ENCODE peak calls at places on chromosomes 5 and 9, in seven cellular contexts. One of them, this sample, is unnamed.

GRCh38 chr9:18427691-18428090 is 46.3 kb upstream of the ADAMTSL1 start:
- DNase-seq in CD8-positive, alpha-beta T cell: no peak
- DNase-seq in GM12865: no peak
- DNase-seq in aorta: no peak
- DNase-seq in NT2/D1: no peak
- DNase-seq in choroid plexus epithelial cell: no peak
- DNase-seq in GM23338: no peak
- DNase-seq in this sample: no peak

GRCh38 chr5:13843181-13843846 is 101.2 kb downstream of the DNAH5 start:
- DNase-seq in CD8-positive, alpha-beta T cell: no peak
- DNase-seq in GM12865: no peak
- DNase-seq in aorta: no peak
- DNase-seq in NT2/D1: no peak
- DNase-seq in choroid plexus epithelial cell: no peak
- DNase-seq in GM23338: peak; percentile 64
- DNase-seq in this sample: no peak

GRCh38 chr9:133125706-133126696 is 5.0 kb upstream of the RALGDS start:
- DNase-seq in CD8-positive, alpha-beta T cell: peak; percentile 44
- DNase-seq in GM12865: peak; percentile 88
- DNase-seq in aorta: no peak
- DNase-seq in NT2/D1: no peak
- DNase-seq in choroid plexus epithelial cell: peak; percentile 76
- DNase-seq in GM23338: no peak
- DNase-seq in this sample: no peak

GRCh38 chr9:109506097-109506712 is 8.1 kb upstream of the PTPN3 start:
- DNase-seq in CD8-positive, alpha-beta T cell: no peak
- DNase-seq in GM12865: no peak
- DNase-seq in aorta: no peak
- DNase-seq in NT2/D1: no peak
- DNase-seq in choroid plexus epithelial cell: peak; percentile 32
- DNase-seq in GM23338: no peak
- DNase-seq in this sample: no peak

GRCh38 chr9:77305622-77306365 is 128.5 kb downstream of the VPS13A start:
- DNase-seq in CD8-positive, alpha-beta T cell: no peak
- DNase-seq in GM12865: no peak
- DNase-seq in aorta: no peak
- DNase-seq in NT2/D1: no peak
- DNase-seq in choroid plexus epithelial cell: peak; percentile 60
- DNase-seq in GM23338: no peak
- DNase-seq in this sample: peak; percentile 16

GRCh38 chr9:128072144-128073021 is 4.4 kb downstream of the SLC25A25 start:
- DNase-seq in CD8-positive, alpha-beta T cell: peak; percentile 50
- DNase-seq in GM12865: peak; percentile 82
- DNase-seq in aorta: peak; percentile 88
- DNase-seq in NT2/D1: no peak
- DNase-seq in choroid plexus epithelial cell: peak; percentile 80
- DNase-seq in GM23338: no peak
- DNase-seq in this sample: peak; percentile 55

GRCh38 chr9:114908104-114908621 is 22.2 kb downstream of the TNFSF8 start:
- DNase-seq in CD8-positive, alpha-beta T cell: no peak
- DNase-seq in GM12865: peak; percentile 38
- DNase-seq in aorta: no peak
- DNase-seq in NT2/D1: peak; percentile 79
- DNase-seq in choroid plexus epithelial cell: no peak
- DNase-seq in GM23338: no peak
- DNase-seq in this sample: no peak

GRCh38 chr5:87770601-87771121 is 357.9 kb upstream of the CCNH start:
- DNase-seq in CD8-positive, alpha-beta T cell: no peak
- DNase-seq in GM12865: no peak
- DNase-seq in aorta: peak; percentile 47
- DNase-seq in NT2/D1: no peak
- DNase-seq in choroid plexus epithelial cell: no peak
- DNase-seq in GM23338: peak; percentile 78
- DNase-seq in this sample: no peak

GRCh38 chr5:15703901-15704300 is 203.9 kb downstream of the FBXL7 start:
- DNase-seq in CD8-positive, alpha-beta T cell: no peak
- DNase-seq in GM12865: no peak
- DNase-seq in aorta: no peak
- DNase-seq in NT2/D1: no peak
- DNase-seq in choroid plexus epithelial cell: no peak
- DNase-seq in GM23338: no peak
- DNase-seq in this sample: no peak

GRCh38 chr9:20477940-20478620 is 144.2 kb downstream of the MLLT3 start:
- DNase-seq in CD8-positive, alpha-beta T cell: no peak
- DNase-seq in GM12865: peak; percentile 37
- DNase-seq in aorta: no peak
- DNase-seq in NT2/D1: no peak
- DNase-seq in choroid plexus epithelial cell: peak; percentile 16
- DNase-seq in GM23338: peak; percentile 34
- DNase-seq in this sample: peak; percentile 26

GRCh38 chr5:87393331-87393730 is 19.4 kb downstream of the CCNH start:
- DNase-seq in CD8-positive, alpha-beta T cell: no peak
- DNase-seq in GM12865: no peak
- DNase-seq in aorta: no peak
- DNase-seq in NT2/D1: no peak
- DNase-seq in choroid plexus epithelial cell: peak; percentile 91
- DNase-seq in GM23338: no peak
- DNase-seq in this sample: peak; percentile 43

GRCh38 chr9:79382044-79382443 is 189.7 kb upstream of the TLE4 start:
- DNase-seq in CD8-positive, alpha-beta T cell: no peak
- DNase-seq in GM12865: no peak
- DNase-seq in aorta: no peak
- DNase-seq in NT2/D1: no peak
- DNase-seq in choroid plexus epithelial cell: no peak
- DNase-seq in GM23338: no peak
- DNase-seq in this sample: no peak

GRCh38 chr9:89372979-89373378 is 54.7 kb downstream of the SECISBP2 start:
- DNase-seq in CD8-positive, alpha-beta T cell: no peak
- DNase-seq in GM12865: no peak
- DNase-seq in aorta: no peak
- DNase-seq in NT2/D1: no peak
- DNase-seq in choroid plexus epithelial cell: no peak
- DNase-seq in GM23338: no peak
- DNase-seq in this sample: no peak

GRCh38 chr9:19022206-19022605 is 10.8 kb downstream of the SAXO1 start:
- DNase-seq in CD8-positive, alpha-beta T cell: no peak
- DNase-seq in GM12865: no peak
- DNase-seq in aorta: no peak
- DNase-seq in NT2/D1: no peak
- DNase-seq in choroid plexus epithelial cell: no peak
- DNase-seq in GM23338: no peak
- DNase-seq in this sample: no peak

GRCh38 chr9:19375536-19375935 is 4.5 kb downstream of the RPS6 start:
- DNase-seq in CD8-positive, alpha-beta T cell: no peak
- DNase-seq in GM12865: no peak
- DNase-seq in aorta: no peak
- DNase-seq in NT2/D1: no peak
- DNase-seq in choroid plexus epithelial cell: peak; percentile 37
- DNase-seq in GM23338: no peak
- DNase-seq in this sample: no peak

GRCh38 chr9:83630938-83631457 is 8.1 kb downstream of the IDNK start:
- DNase-seq in CD8-positive, alpha-beta T cell: no peak
- DNase-seq in GM12865: no peak
- DNase-seq in aorta: no peak
- DNase-seq in NT2/D1: peak; percentile 90
- DNase-seq in choroid plexus epithelial cell: peak; percentile 30
- DNase-seq in GM23338: peak; percentile 85
- DNase-seq in this sample: no peak

GRCh38 chr9:13952906-13953305 is 361.0 kb downstream of the NFIB start:
- DNase-seq in CD8-positive, alpha-beta T cell: no peak
- DNase-seq in GM12865: no peak
- DNase-seq in aorta: no peak
- DNase-seq in NT2/D1: no peak
- DNase-seq in choroid plexus epithelial cell: no peak
- DNase-seq in GM23338: no peak
- DNase-seq in this sample: no peak

GRCh38 chr5:141343953-141344463 is 379 bp downstream of the PCDHGA3 start:
- DNase-seq in CD8-positive, alpha-beta T cell: no peak
- DNase-seq in GM12865: no peak
- DNase-seq in aorta: no peak
- DNase-seq in NT2/D1: no peak
- DNase-seq in choroid plexus epithelial cell: no peak
- DNase-seq in GM23338: no peak
- DNase-seq in this sample: no peak
- H3K4me3 ChIP-seq in CD8-positive, alpha-beta T cell: no peak overlapping the region
- H3K4me3 ChIP-seq in GM12865: no peak overlapping the region
- H3K4me3 ChIP-seq in aorta: peak overlapping the region; percentile 29
- H3K4me3 ChIP-seq in NT2/D1: no peak overlapping the region
- H3K4me3 ChIP-seq in choroid plexus epithelial cell: peak overlapping the region; percentile 45
- H3K4me3 ChIP-seq in GM23338: no peak overlapping the region
- H3K4me3 ChIP-seq in this sample: peak overlapping the region; percentile 45

GRCh38 chr5:113217619-113218184 is 217.1 kb downstream of the TSSK1B start:
- DNase-seq in CD8-positive, alpha-beta T cell: no peak
- DNase-seq in GM12865: no peak
- DNase-seq in aorta: no peak
- DNase-seq in NT2/D1: no peak
- DNase-seq in choroid plexus epithelial cell: no peak
- DNase-seq in GM23338: no peak
- DNase-seq in this sample: no peak
- H3K4me3 ChIP-seq in CD8-positive, alpha-beta T cell: no peak overlapping the region
- H3K4me3 ChIP-seq in GM12865: no peak overlapping the region
- H3K4me3 ChIP-seq in aorta: no peak overlapping the region
- H3K4me3 ChIP-seq in NT2/D1: no peak overlapping the region
- H3K4me3 ChIP-seq in choroid plexus epithelial cell: no peak overlapping the region
- H3K4me3 ChIP-seq in GM23338: no peak overlapping the region
- H3K4me3 ChIP-seq in this sample: no peak overlapping the region

GRCh38 chr5:170429014-170429413 is 39.8 kb upstream of the KCNMB1 start:
- DNase-seq in CD8-positive, alpha-beta T cell: no peak
- DNase-seq in GM12865: no peak
- DNase-seq in aorta: no peak
- DNase-seq in NT2/D1: no peak
- DNase-seq in choroid plexus epithelial cell: peak; percentile 44
- DNase-seq in GM23338: peak; percentile 62
- DNase-seq in this sample: no peak

GRCh38 chr5:170426149-170426767 is 37.1 kb upstream of the KCNMB1 start:
- DNase-seq in CD8-positive, alpha-beta T cell: no peak
- DNase-seq in GM12865: peak; percentile 31
- DNase-seq in aorta: no peak
- DNase-seq in NT2/D1: no peak
- DNase-seq in choroid plexus epithelial cell: no peak
- DNase-seq in GM23338: no peak
- DNase-seq in this sample: no peak

GRCh38 chr5:170424629-170425028 is 35.5 kb upstream of the KCNMB1 start:
- DNase-seq in CD8-positive, alpha-beta T cell: no peak
- DNase-seq in GM12865: no peak
- DNase-seq in aorta: no peak
- DNase-seq in NT2/D1: no peak
- DNase-seq in choroid plexus epithelial cell: no peak
- DNase-seq in GM23338: no peak
- DNase-seq in this sample: no peak

GRCh38 chr5:170427672-170428236 is 38.6 kb upstream of the KCNMB1 start:
- DNase-seq in CD8-positive, alpha-beta T cell: no peak
- DNase-seq in GM12865: no peak
- DNase-seq in aorta: no peak
- DNase-seq in NT2/D1: no peak
- DNase-seq in choroid plexus epithelial cell: peak; percentile 42
- DNase-seq in GM23338: no peak
- DNase-seq in this sample: peak; percentile 20

DNA sequence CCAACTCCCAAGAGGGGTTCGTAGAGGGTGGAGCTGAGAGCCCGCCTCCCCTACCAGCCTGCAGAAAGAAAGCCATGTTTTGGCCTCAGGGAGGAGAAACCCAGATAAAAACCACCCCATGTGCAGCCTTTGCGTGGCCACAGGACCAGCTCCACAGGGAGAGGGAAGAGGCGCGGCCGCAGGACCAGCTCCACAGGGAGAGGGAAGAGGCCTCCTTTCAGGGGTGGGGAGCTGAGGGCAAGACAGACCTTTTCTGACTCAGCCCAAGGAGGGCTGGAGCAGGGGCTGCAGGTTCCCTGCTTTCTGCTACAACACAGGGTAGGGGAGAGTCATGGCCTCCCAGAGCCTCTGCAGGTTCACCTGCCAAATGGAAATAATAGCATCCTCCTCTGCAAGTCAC is 37.6 kb upstream of the KCNMB1 start:
- DNase-seq in CD8-positive, alpha-beta T cell: no peak
- DNase-seq in GM12865: no peak
- DNase-seq in aorta: no peak
- DNase-seq in NT2/D1: no peak
- DNase-seq in choroid plexus epithelial cell: no peak
- DNase-seq in GM23338: no peak
- DNase-seq in this sample: no peak
- H3K4me3 ChIP-seq in CD8-positive, alpha-beta T cell: no peak overlapping the region
- H3K4me3 ChIP-seq in GM12865: no peak overlapping the region
- H3K4me3 ChIP-seq in aorta: no peak overlapping the region
- H3K4me3 ChIP-seq in NT2/D1: no peak overlapping the region
- H3K4me3 ChIP-seq in choroid plexus epithelial cell: no peak overlapping the region
- H3K4me3 ChIP-seq in GM23338: no peak overlapping the region
- H3K4me3 ChIP-seq in this sample: no peak overlapping the region

DNA sequence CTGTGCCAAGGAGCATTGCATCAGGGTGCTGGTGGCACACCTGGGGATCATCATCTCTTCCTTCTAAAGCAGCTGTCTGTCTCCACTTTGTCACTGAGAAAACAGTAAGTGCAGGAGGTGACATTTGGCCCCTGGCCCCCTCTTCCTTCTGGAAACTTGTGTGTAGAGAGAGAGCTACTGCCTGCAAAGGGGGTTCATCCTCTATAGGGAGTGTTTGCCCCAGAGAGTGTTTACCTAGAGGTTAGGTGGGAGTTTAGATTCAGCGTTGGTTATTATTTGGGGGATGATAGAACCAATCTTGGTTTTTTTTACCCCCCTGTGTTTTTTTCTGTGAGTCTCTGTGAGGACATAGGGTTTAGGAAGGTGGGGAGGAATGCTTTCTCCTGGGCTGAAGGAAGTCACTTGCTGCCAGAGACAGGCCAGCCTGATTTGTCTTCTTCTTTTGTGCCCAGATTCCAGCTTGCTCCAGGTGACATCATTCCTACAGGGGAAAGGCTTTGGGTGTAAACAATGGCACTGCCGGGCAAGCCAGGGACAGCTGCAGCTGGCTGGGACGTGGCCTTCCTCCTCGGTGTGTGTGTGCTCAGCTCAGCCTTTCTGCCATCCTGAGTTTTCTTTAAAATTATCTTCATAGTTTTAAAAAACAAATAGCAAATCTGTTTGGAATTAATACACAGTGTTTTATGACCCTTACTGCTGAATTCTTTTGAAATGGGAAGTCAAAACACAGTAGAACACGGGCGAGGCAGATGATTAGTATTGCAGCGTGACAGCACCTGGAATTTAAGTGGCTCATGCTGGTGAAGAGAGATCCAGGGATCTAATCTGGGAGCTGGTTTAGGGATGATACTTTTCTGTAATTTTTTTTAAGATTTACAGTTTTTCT is 24.5 kb downstream of the PRRC2B start:
- DNase-seq in CD8-positive, alpha-beta T cell: no peak
- DNase-seq in GM12865: no peak
- DNase-seq in aorta: peak; percentile 59
- DNase-seq in NT2/D1: no peak
- DNase-seq in choroid plexus epithelial cell: no peak
- DNase-seq in GM23338: peak; percentile 66
- DNase-seq in this sample: no peak
- H3K4me3 ChIP-seq in CD8-positive, alpha-beta T cell: no peak overlapping the region
- H3K4me3 ChIP-seq in GM12865: no peak overlapping the region
- H3K4me3 ChIP-seq in aorta: no peak overlapping the region
- H3K4me3 ChIP-seq in NT2/D1: no peak overlapping the region
- H3K4me3 ChIP-seq in choroid plexus epithelial cell: no peak overlapping the region
- H3K4me3 ChIP-seq in GM23338: no peak overlapping the region
- H3K4me3 ChIP-seq in this sample: no peak overlapping the region

GRCh38 chr5:179033004-179033580 is 9.5 kb downstream of the ZNF879 start:
- DNase-seq in CD8-positive, alpha-beta T cell: no peak
- DNase-seq in GM12865: no peak
- DNase-seq in aorta: no peak
- DNase-seq in NT2/D1: no peak
- DNase-seq in choroid plexus epithelial cell: peak; percentile 4
- DNase-seq in GM23338: no peak
- DNase-seq in this sample: no peak
- H3K4me3 ChIP-seq in CD8-positive, alpha-beta T cell: no peak overlapping the region
- H3K4me3 ChIP-seq in GM12865: no peak overlapping the region
- H3K4me3 ChIP-seq in aorta: no peak overlapping the region
- H3K4me3 ChIP-seq in NT2/D1: no peak overlapping the region
- H3K4me3 ChIP-seq in choroid plexus epithelial cell: no peak overlapping the region
- H3K4me3 ChIP-seq in GM23338: peak overlapping the region; percentile 23
- H3K4me3 ChIP-seq in this sample: no peak overlapping the region

GRCh38 chr9:94866770-94867169 is 140.3 kb downstream of the AOPEP start:
- DNase-seq in CD8-positive, alpha-beta T cell: no peak
- DNase-seq in GM12865: no peak
- DNase-seq in aorta: no peak
- DNase-seq in NT2/D1: no peak
- DNase-seq in choroid plexus epithelial cell: peak; percentile 23
- DNase-seq in GM23338: no peak
- DNase-seq in this sample: no peak
- H3K4me3 ChIP-seq in CD8-positive, alpha-beta T cell: no peak overlapping the region
- H3K4me3 ChIP-seq in GM12865: no peak overlapping the region
- H3K4me3 ChIP-seq in aorta: no peak overlapping the region
- H3K4me3 ChIP-seq in NT2/D1: no peak overlapping the region
- H3K4me3 ChIP-seq in choroid plexus epithelial cell: no peak overlapping the region
- H3K4me3 ChIP-seq in GM23338: no peak overlapping the region
- H3K4me3 ChIP-seq in this sample: no peak overlapping the region

This sample was measured in skeletal muscle cell.